ENCODE peak calls at places on chromosomes 11 and 22, in six cellular contexts. Q is heart right ventricle; P is tibial artery; C is astrocyte of the spinal cord; I is T follicular helper cell; J is stimulated activated CD8-positive, alpha-beta memory T cell treated with anti-CD3 and anti-CD28 coated beads, Interleukin-4, amount 100 ng/mL, for 24 hours. W is an unnamed sample.

GRCh38 chr11:30741039-30741550 is 154.9 kb upstream of the MPPED2 start:
- DNase-seq in Q (no peak), P (no peak), C (no peak), J (no peak), I (no peak), W (no peak)

GRCh38 chr22:25099202-25099601 is 100.5 kb upstream of the CRYBB3 start:
- DNase-seq in I (no peak), P (no peak), J (no peak), C (no peak), Q (no peak), W (no peak)

GRCh38 chr11:65558002-65558784 is at the start of gene LTBP3:
- DNase-seq in C (peak; percentile 90), I (no peak), Q (peak; percentile 84), J (no peak), P (peak; percentile 96), W (no peak)

GRCh38 chr22:19520566-19521305 is 3.5 kb downstream of the CLDN5 start:
- DNase-seq in I (no peak), C (no peak), P (peak; percentile 34), J (no peak), Q (no peak), W (no peak)

GRCh38 chr11:111913997-111914396 is 1.5 kb downstream of the HSPB2 start:
- DNase-seq in P (peak; percentile 89), I (no peak), J (no peak), Q (peak; percentile 77), C (peak; percentile 57), W (no peak)

GRCh38 chr11:61091373-61092279 is 10.7 kb upstream of the CD5 start:
- DNase-seq in Q (no peak), C (peak; percentile 5), I (no peak), P (peak; percentile 37), J (no peak), W (no peak)

GRCh38 chr11:1194977-1195689 is 27.7 kb upstream of the MUC5B start:
- DNase-seq in C (no peak), P (no peak), Q (no peak), I (no peak), J (no peak), W (no peak)

GRCh38 chr22:30459206-30460052 is 12.4 kb downstream of the SEC14L3 start:
- DNase-seq in P (no peak), I (no peak), J (no peak), C (peak; percentile 14), Q (no peak), W (no peak)

GRCh38 chr11:43708776-43709175 is 28.2 kb downstream of the HSD17B12 start:
- DNase-seq in P (no peak), J (no peak), C (no peak), Q (no peak), I (no peak), W (no peak)

GRCh38 chr11:90913131-90913668 is 690.4 kb upstream of the CHORDC1 start:
- DNase-seq in C (no peak), I (no peak), Q (no peak), P (no peak), J (no peak), W (no peak)

GRCh38 chr11:73969991-73970800 is 12.4 kb downstream of the UCP2 start:
- DNase-seq in I (no peak), C (no peak), Q (no peak), J (no peak), P (no peak), W (no peak)

W was measured in pulmonary artery endothelial cell.